ENCODE peak calls at places on chromosomes 3 and 15, in four cellular contexts. D is ovary, P is lower lobe of right lung, N is MM.1S. R is an unnamed sample.

GRCh38 chr15:36370735-36371115 is 208.7 kb upstream of the CDIN1 start:
- DNase-seq in P (no peak), D (no peak), N (no peak), R (no peak)

GRCh38 chr3:134611516-134611915 is 39.3 kb downstream of the KY start:
- DNase-seq in N (no peak), D (no peak), P (no peak), R (no peak)

GRCh38 chr15:52466716-52467115 is 62.0 kb downstream of the MYO5A start:
- DNase-seq in D (no peak), P (no peak), N (peak), R (no peak)

GRCh38 chr3:168417016-168417415 is 321.3 kb upstream of the GOLIM4 start:
- DNase-seq in P (no peak), D (no peak), N (no peak), R (no peak)

GRCh38 chr15:50979041-50979440 is 70.6 kb downstream of the AP4E1 start:
- DNase-seq in D (no peak), N (no peak), P (no peak), R (no peak)

GRCh38 chr3:107085261-107085660 is 292.0 kb upstream of the CCDC54 start:
- DNase-seq in P (no peak), N (no peak), D (no peak), R (no peak)

GRCh38 chr3:179743913-179744312 is 91.1 kb downstream of the USP13 start:
- DNase-seq in N (no peak), D (no peak), P (no peak), R (no peak)

GRCh38 chr3:136893848-136894443 is 31.9 kb downstream of the NCK1 start:
- DNase-seq in P (no peak), N (no peak), D (no peak), R (no peak)

GRCh38 chr3:11548721-11549131 is 95.0 kb downstream of the VGLL4 start:
- DNase-seq in N (no peak), P (no peak), D (no peak), R (no peak)

GRCh38 chr3:29764603-29765254 is 483.9 kb downstream of the RBMS3 start:
- DNase-seq in P (no peak), D (no peak), N (no peak), R (no peak)

GRCh38 chr3:136929984-136930671 is 27.7 kb upstream of the IL20RB start:
- DNase-seq in D (peak), P (no peak), N (no peak), R (no peak)

GRCh38 chr3:156455839-156456238 is 99.1 kb downstream of the SSR3 start:
- DNase-seq in D (no peak), P (no peak), N (peak), R (no peak)

GRCh38 chr3:57808961-57809608 is 53.0 kb downstream of the SLMAP start:
- DNase-seq in D (no peak), N (no peak), P (no peak), R (no peak)

GRCh38 chr3:12991861-12992281 is 81.4 kb downstream of the IQSEC1 start:
- DNase-seq in N (no peak), D (peak), P (no peak), R (no peak)

GRCh38 chr15:98000249-98001203 is 40.0 kb downstream of the ARRDC4 start:
- DNase-seq in N (no peak), P (no peak), D (no peak), R (no peak)

GRCh38 chr3:141905129-141905528 is 28.7 kb downstream of the ATP1B3 start:
- DNase-seq in P (no peak), D (no peak), N (no peak), R (no peak)

GRCh38 chr3:191136347-191136746 is 62.7 kb upstream of the OSTN start:
- DNase-seq in D (no peak), N (peak), P (no peak), R (no peak)

GRCh38 chr3:69085543-69086132 is 901 bp downstream of the ARL6IP5 start:
- DNase-seq in D (no peak), N (peak), P (peak), R (peak)

GRCh38 chr3:69084668-69085542 is at the start of gene ARL6IP5:
- DNase-seq in N (peak), D (peak), P (peak), R (peak)

GRCh38 chr3:69086133-69086722 is 1.5 kb downstream of the ARL6IP5 start:
- DNase-seq in P (peak), N (peak), D (peak), R (peak)

GRCh38 chr3:69088033-69088432 is 3.3 kb downstream of the ARL6IP5 start:
- DNase-seq in N (peak), P (no peak), D (no peak), R (no peak)

DNA sequence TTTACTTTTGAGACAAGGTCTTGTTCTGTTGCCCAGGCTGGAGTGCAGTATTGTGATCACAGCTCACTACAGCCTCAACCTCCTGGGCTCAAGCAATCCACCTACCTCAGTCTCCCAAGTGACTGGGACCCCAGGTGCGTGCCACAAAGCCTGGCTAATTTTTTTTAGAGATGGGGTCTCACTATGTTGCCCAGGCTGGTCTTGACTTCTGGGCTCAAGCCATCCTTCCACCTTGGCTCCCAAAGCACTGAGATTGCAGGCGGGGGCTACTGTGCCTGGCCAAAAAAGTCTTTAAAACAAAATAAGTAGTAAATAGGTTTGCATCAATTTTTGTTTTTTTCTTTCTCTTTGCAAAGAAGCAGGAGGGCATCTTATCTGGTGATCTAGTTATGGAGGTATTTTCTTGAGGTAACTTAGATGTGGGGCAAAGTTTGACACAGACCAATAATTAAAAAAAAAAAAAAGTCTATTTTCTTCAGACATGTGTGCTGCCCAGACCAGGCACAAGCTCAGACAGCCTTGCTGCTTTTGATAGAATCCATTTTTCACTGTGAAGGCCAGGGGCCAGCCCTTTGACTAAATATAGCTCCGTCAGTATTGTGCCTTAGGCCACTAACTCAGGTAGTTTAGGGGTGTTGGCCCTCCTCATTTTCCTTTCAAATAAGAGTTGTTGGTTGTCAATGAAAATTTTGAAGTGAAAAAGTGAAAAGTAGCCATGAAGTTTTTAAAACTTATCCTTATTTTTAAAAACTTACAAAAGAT is 2.5 kb downstream of the ARL6IP5 start:
- DNase-seq in N (peak), D (no peak), P (no peak), R (no peak)
- H3K27ac ChIP-seq in N (peak), D (peak), P (peak), R (peak)

DNA sequence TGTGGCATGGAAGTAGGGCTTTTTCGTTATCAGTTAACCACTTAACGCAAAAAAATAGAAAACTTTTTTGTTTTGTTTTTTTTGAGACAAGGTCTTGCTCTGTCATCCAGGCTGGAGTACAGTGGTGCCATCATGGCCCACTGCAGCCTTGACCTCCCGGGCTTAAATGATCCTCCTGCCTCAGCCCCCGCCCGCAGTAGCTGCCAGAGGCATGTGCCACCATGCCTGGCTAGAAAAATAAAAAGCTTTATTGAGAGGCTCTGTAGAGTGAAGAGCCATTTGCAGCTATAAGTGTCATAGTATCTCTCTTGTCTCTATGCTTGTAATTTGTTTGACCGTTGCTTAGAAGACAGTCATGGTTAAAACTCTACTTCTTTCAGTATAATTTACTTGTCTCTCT is 13.5 kb downstream of the PPP4R2 start:
- DNase-seq in D (no peak), N (no peak), P (no peak), R (no peak)
- H3K27ac ChIP-seq in D (no peak), N (no peak), P (no peak), R (peak)

GRCh38 chr3:45644063-45644462 is 45.1 kb upstream of the SACM1L start:
- DNase-seq in D (no peak), P (no peak), N (no peak), R (no peak)
- H3K27ac ChIP-seq in D (no peak), P (peak), N (no peak), R (no peak)

DNA sequence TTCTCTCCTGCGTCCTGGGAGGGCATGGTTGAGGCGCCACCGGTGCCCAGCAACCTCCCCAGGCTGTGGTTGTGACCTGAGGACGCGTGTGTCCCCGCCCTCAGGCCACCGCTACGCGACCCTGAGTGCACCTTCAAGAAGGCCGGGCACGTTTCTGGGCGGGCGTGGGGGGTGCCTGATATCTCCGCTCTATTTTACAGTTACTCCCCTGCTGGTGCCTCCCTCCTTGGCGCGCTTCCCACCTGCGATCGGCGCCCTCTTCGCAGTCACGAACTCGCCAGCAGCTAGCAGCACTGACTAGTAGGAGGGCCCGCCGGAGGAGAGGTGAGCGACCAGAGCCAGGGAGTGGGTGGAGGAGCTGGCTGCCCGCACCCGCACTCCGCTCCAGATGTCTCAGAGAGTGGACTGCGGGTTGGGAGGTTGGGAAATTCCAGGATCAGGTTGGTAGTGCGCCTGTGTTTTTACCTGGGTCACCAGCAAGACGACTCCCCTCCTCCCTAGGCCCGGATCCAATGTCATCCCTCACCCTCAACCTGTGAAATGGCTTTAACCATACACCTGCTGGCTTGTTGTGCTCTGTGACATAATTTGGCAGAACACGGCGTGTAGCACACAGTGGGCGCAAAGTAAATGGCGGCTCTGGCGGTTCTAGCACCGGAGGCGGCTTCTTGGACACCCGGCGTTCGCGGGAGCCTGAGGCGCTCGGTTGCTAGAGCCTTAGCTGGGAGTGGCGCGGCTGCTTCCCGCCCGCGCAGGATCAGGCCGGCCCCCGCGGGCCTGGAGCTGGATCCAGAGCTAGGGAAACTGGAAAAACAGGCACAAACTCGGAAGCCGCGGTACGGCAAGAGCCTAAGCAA is 43.4 kb upstream of the POLG start:
- DNase-seq in D (no peak), N (no peak), P (no peak), R (no peak)
- H3K27ac ChIP-seq in D (no peak), N (no peak), P (no peak), R (no peak)

GRCh38 chr15:48537277-48538113 is 108.0 kb downstream of the FBN1 start:
- DNase-seq in D (peak), P (no peak), N (no peak), R (no peak)
- H3K27ac ChIP-seq in D (no peak), P (peak), N (no peak), R (no peak)

GRCh38 chr3:184186902-184187207 is 856 bp downstream of the ABCF3 start:
- DNase-seq in P (no peak), N (no peak), D (no peak), R (no peak)
- H3K27ac ChIP-seq in P (peak), N (no peak), D (no peak), R (peak)

DNA sequence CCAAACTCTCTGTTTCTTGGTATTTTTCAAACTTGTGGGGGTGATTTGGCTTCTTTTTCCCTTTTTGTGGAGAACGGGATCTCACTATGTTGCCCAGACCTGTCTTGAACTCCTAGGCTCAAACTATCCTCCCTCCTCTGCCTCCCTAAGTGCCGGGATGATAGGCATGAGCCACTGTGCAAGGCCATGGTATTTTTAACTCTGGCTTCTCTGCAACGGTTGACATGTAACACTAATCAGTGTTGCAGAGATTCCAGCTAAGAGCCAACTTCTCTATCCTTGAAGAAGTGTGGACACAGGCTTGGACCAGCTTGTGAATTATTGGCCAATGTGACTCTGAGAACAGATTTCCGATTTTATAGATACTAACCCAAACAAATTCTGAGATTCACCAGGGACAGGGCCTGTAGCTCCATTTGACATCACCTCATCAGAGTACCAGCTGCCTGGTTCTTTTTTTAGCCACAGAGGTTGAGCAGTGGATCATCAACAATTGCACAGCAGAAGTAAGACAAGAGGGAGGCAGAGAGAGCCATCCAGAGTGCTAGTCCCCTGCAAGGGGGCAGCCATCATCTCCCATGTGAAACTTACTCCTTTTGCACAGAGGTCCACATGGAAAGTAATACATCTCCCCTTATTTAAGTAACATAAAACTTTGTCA is 98.1 kb upstream of the SYNPR start:
- DNase-seq in P (no peak), N (no peak), D (no peak), R (no peak)
- H3K27ac ChIP-seq in P (no peak), N (no peak), D (no peak), R (no peak)